ENCODE peak calls at places on chromosomes 7 and 10, in five cellular contexts. L is activated CD8-positive, alpha-beta memory T cell treated with anti-CD3 and anti-CD28 coated beads, Interleukin-2, amount 10 ng/mL, durations not matched to agents 7 days and 5 days; D is NAMALWA; B is T-helper 17 cell; G is posterior cingulate gyrus. S is an unnamed sample.

GRCh38 chr7:101195884-101196283 is 5.0 kb downstream of the MOGAT3 start:
- DNase-seq in L (no peak), G (no peak), D (no peak), B (no peak), S (no peak)

GRCh38 chr10:78462221-78462620 is 428.6 kb downstream of the RPS24 start:
- DNase-seq in G (no peak), D (no peak), B (no peak), L (no peak), S (no peak)

GRCh38 chr7:18927134-18927533 is 190.3 kb downstream of the TWIST1 start:
- DNase-seq in L (no peak), B (no peak), G (no peak), D (no peak), S (no peak)

GRCh38 chr7:35530124-35531109 is 164.5 kb downstream of the HERPUD2 start:
- DNase-seq in G (no peak), B (no peak), L (no peak), D (no peak), S (no peak)

GRCh38 chr7:4840097-4840501 is 21.7 kb downstream of the PAPOLB start:
- DNase-seq in L (no peak), B (no peak), D (no peak), G (no peak), S (no peak)

GRCh38 chr10:122128357-122128756 is 139.4 kb downstream of the TACC2 start:
- DNase-seq in B (no peak), L (no peak), D (no peak), G (no peak), S (no peak)

GRCh38 chr7:158249692-158250091 is 337.9 kb downstream of the PTPRN2 start:
- DNase-seq in G (no peak), L (peak), B (no peak), D (no peak), S (no peak)

GRCh38 chr10:80210259-80210658 is 4.9 kb upstream of the ANXA11 start:
- DNase-seq in L (no peak), D (no peak), G (no peak), B (no peak), S (no peak)

GRCh38 chr10:75397571-75397921 is 4.0 kb downstream of the ZNF503 start:
- DNase-seq in D (no peak), L (no peak), G (no peak), B (no peak), S (no peak)

GRCh38 chr7:138081868-138082267 is 5.6 kb downstream of the AKR1D1 start:
- DNase-seq in D (no peak), L (no peak), B (no peak), G (no peak), S (no peak)

GRCh38 chr10:47334627-47335026 is 12.4 kb downstream of the GDF2 start:
- DNase-seq in G (no peak), B (no peak), L (no peak), D (no peak), S (no peak)

GRCh38 chr7:25196132-25196896 is 32.0 kb downstream of the NPVF start:
- DNase-seq in B (no peak), G (no peak), L (no peak), D (no peak), S (no peak)

GRCh38 chr7:155292680-155293226 is 4.9 kb upstream of the INSIG1 start:
- DNase-seq in G (no peak), B (no peak), D (no peak), L (peak), S (no peak)

GRCh38 chr10:97656777-97657176 is 16.3 kb downstream of the PI4K2A start:
- DNase-seq in B (no peak), D (no peak), G (no peak), L (no peak), S (no peak)

GRCh38 chr7:17033245-17033644 is 151.5 kb upstream of the AGR3 start:
- DNase-seq in B (no peak), G (no peak), D (no peak), L (no peak), S (no peak)

GRCh38 chr10:71920540-71921318 is 43.5 kb upstream of the CHST3 start:
- DNase-seq in G (no peak), B (no peak), L (no peak), D (no peak), S (no peak)

GRCh38 chr7:150972094-150972493 is 6.0 kb downstream of the KCNH2 start:
- DNase-seq in B (no peak), L (no peak), G (peak), D (no peak), S (no peak)

GRCh38 chr10:102450124-102450373 is 1.3 kb downstream of the C10orf95 start:
- DNase-seq in G (no peak), L (no peak), D (no peak), B (no peak), S (no peak)

GRCh38 chr7:32532716-32533115 is 37.4 kb downstream of the AVL9 start:
- DNase-seq in D (no peak), G (no peak), B (no peak), L (no peak), S (no peak)

GRCh38 chr7:55308186-55308929 is 56.8 kb upstream of the LANCL2 start:
- DNase-seq in D (no peak), L (no peak), B (no peak), G (no peak), S (no peak)

GRCh38 chr10:97490592-97490991 is 7.6 kb downstream of the MMS19 start:
- DNase-seq in G (peak), D (no peak), L (no peak), B (no peak), S (no peak)

GRCh38 chr7:36315309-36315948 is 74.2 kb upstream of the ANLN start:
- DNase-seq in D (no peak), G (no peak), L (no peak), B (no peak), S (peak)

GRCh38 chr10:35635576-35635975 is 6.5 kb downstream of the FZD8 start:
- DNase-seq in B (no peak), L (peak), G (peak), D (peak), S (peak)

GRCh38 chr10:116163732-116164131 is 109.3 kb downstream of the GFRA1 start:
- DNase-seq in D (no peak), B (no peak), L (no peak), G (no peak), S (no peak)

GRCh38 chr10:46068905-46069304 is 22.8 kb upstream of the MSMB start:
- DNase-seq in B (no peak), L (no peak), D (no peak), G (no peak), S (no peak)

GRCh38 chr10:62961951-62962523 is 145.9 kb upstream of the EGR2 start:
- DNase-seq in D (no peak), G (no peak), L (no peak), B (no peak), S (no peak)

GRCh38 chr7:21256310-21256877 is 171.5 kb upstream of the SP4 start:
- DNase-seq in L (peak), G (no peak), B (no peak), D (peak), S (peak)

GRCh38 chr7:4134631-4135030 is 547.5 kb upstream of the FOXK1 start:
- DNase-seq in L (no peak), D (no peak), G (no peak), B (no peak), S (no peak)

GRCh38 chr7:14902589-14902963 is at the start of gene DGKB:
- DNase-seq in B (no peak), D (no peak), G (peak), L (no peak), S (peak)

GRCh38 chr7:7639847-7640220 is 718 bp upstream of the UMAD1 start:
- DNase-seq in B (no peak), L (peak), D (peak), G (no peak), S (peak)

GRCh38 chr7:41163991-41164390 is 538.9 kb downstream of the INHBA start:
- DNase-seq in G (no peak), B (no peak), D (no peak), L (no peak), S (no peak)

GRCh38 chr10:75358835-75359421 is 42.6 kb downstream of the ZNF503 start:
- DNase-seq in B (no peak), L (no peak), G (no peak), D (no peak), S (peak)